ENCODE peak calls at places on chromosomes 11 and 22, in five cellular contexts. T, X, I, C and Z are unnamed samples.

GRCh38 chr11:60377737-60378136 is 595 bp upstream of the MS4A7 start:
- DNase-seq in T (peak; percentile 77), X (no peak), I (no peak), C (peak; percentile 81), Z (no peak)

GRCh38 chr11:128235958-128236357 is 351.4 kb downstream of the ETS1 start:
- DNase-seq in T (no peak), X (no peak), I (no peak), C (no peak), Z (no peak)

GRCh38 chr11:69949327-69949726 is 128.8 kb upstream of the ANO1 start:
- DNase-seq in T (no peak), X (no peak), I (peak; percentile 63), C (no peak), Z (peak; percentile 62)

GRCh38 chr11:63832336-63832735 is 6.6 kb upstream of the MARK2 start:
- DNase-seq in T (no peak), X (no peak), I (no peak), C (no peak), Z (no peak)

GRCh38 chr11:2307733-2308331 is 6.0 kb downstream of the TSPAN32 start:
- DNase-seq in T (no peak), X (no peak), I (no peak), C (peak; percentile 60), Z (no peak)

GRCh38 chr11:62461740-62462522 is 43.1 kb downstream of the SCGB1A1 start:
- DNase-seq in T (peak; percentile 41), X (no peak), I (no peak), C (no peak), Z (no peak)

GRCh38 chr22:26429458-26430238 is 588 bp downstream of the ASPHD2 start:
- DNase-seq in T (peak; percentile 29), X (no peak), I (no peak), C (no peak), Z (no peak)

GRCh38 chr22:17569971-17570511 is 6.7 kb downstream of the SLC25A18 start:
- DNase-seq in T (no peak), X (no peak), I (no peak), C (no peak), Z (no peak)

GRCh38 chr11:86795962-86796361 is 4.4 kb upstream of the PRSS23 start:
- DNase-seq in T (no peak), X (no peak), I (no peak), C (no peak), Z (no peak)

GRCh38 chr22:20423636-20424511 is 13.8 kb downstream of the SCARF2 start:
- DNase-seq in T (no peak), X (no peak), I (no peak), C (no peak), Z (no peak)

GRCh38 chr11:33703234-33703633 is 2.6 kb upstream of the C11orf91 start:
- DNase-seq in T (no peak), X (no peak), I (no peak), C (no peak), Z (no peak)

GRCh38 chr22:42929838-42930155 is 72.7 kb upstream of the ARFGAP3 start:
- DNase-seq in T (no peak), X (no peak), I (no peak), C (no peak), Z (no peak)

GRCh38 chr11:114909866-114910265 is 231.5 kb downstream of the NXPE2 start:
- DNase-seq in T (no peak), X (no peak), I (no peak), C (no peak), Z (no peak)

GRCh38 chr11:119536801-119537200 is 113.8 kb upstream of the THY1 start:
- DNase-seq in T (no peak), X (no peak), I (no peak), C (peak; percentile 19), Z (no peak)

GRCh38 chr11:7486731-7487130 is 1.4 kb downstream of the OLFML1 start:
- DNase-seq in T (no peak), X (no peak), I (no peak), C (no peak), Z (no peak)

GRCh38 chr11:68012843-68013610 is 2.9 kb downstream of the ALDH3B1 start:
- DNase-seq in T (no peak), X (no peak), I (peak; percentile 76), C (peak; percentile 88), Z (peak; percentile 75)

GRCh38 chr11:45252134-45252856 is 33.8 kb downstream of the SYT13 start:
- DNase-seq in T (peak; percentile 57), X (peak; percentile 18), I (no peak), C (no peak), Z (no peak)